ENCODE peak calls at places on chromosomes 5 and 9, in four cellular contexts. Q is GM23248, K is HCT116, S is PC-3. G is an unnamed sample.

GRCh38 chr9:133982971-133983720 is 9.0 kb downstream of the VAV2 start:
- DNase-seq in Q (no peak), K (no peak), S (no peak), G (no peak)

GRCh38 chr5:107516452-107517184 is 154.1 kb downstream of the EFNA5 start:
- DNase-seq in Q (no peak), K (no peak), S (no peak), G (no peak)

GRCh38 chr5:159319363-159319762 is 10.9 kb downstream of the IL12B start:
- DNase-seq in Q (no peak), K (no peak), S (no peak), G (no peak)

GRCh38 chr5:21817668-21818419 is 1035.3 kb downstream of the CDH12 start:
- DNase-seq in Q (peak), K (no peak), S (peak), G (no peak)

GRCh38 chr9:137620581-137620980 is 1.8 kb downstream of the EHMT1 start:
- DNase-seq in Q (no peak), K (no peak), S (no peak), G (no peak)

GRCh38 chr9:117494401-117495130 is 79.7 kb upstream of the ASTN2 start:
- DNase-seq in Q (no peak), K (no peak), S (no peak), G (no peak)

GRCh38 chr5:158634713-158635112 is 465.0 kb downstream of the EBF1 start:
- DNase-seq in Q (peak), K (no peak), S (no peak), G (peak)

GRCh38 chr9:138097501-138097991 is 220.0 kb downstream of the CACNA1B start:
- DNase-seq in Q (no peak), K (no peak), S (no peak), G (no peak)

GRCh38 chr9:88433583-88434240 is 45.5 kb downstream of the SPIN1 start:
- DNase-seq in Q (peak), K (no peak), S (peak), G (no peak)

GRCh38 chr5:148790545-148791333 is 35.7 kb upstream of the ADRB2 start:
- DNase-seq in Q (no peak), K (no peak), S (peak), G (no peak)

GRCh38 chr5:74250304-74251102 is 390.0 kb downstream of the ENC1 start:
- DNase-seq in Q (no peak), K (no peak), S (no peak), G (no peak)

GRCh38 chr5:96614110-96614691 is 48.0 kb upstream of the CAST start:
- DNase-seq in Q (peak), K (peak), S (peak), G (peak)
- TF ChIP-seq EZH2phosphoT487 in Q (peak), K (no peak), S (no peak), G (no peak)

DNA sequence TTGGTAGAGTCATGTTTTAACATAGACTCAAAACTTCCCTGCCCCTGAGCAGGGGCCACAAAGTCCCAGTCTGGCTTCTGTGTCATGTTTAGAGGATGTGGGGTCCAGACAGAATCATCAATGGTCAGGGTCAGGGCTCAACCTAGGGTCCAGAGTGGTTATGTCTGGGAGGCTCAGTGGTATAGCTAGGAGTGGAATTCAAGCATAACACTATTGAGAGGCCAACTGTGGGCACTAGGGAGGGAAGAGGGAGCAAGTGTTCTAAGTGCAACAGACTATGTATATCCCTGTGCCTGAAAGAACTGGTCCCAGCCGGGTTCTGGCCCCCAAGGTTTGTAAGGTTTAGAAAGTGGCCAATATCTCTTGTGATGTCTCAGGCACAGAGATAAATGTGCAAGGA is 14.1 kb downstream of the MYORG start:
- DNase-seq in Q (no peak), K (no peak), S (no peak), G (no peak)
- TF ChIP-seq EZH2phosphoT487 in Q (no peak), K (no peak), S (no peak), G (no peak)

GRCh38 chr9:99015448-99015847 is 71.7 kb downstream of the COL15A1 start:
- DNase-seq in Q (no peak), K (no peak), S (no peak), G (no peak)

GRCh38 chr9:99011161-99011709 is 67.5 kb downstream of the COL15A1 start:
- DNase-seq in Q (peak), K (no peak), S (peak), G (peak)

GRCh38 chr9:99013550-99013949 is 69.8 kb downstream of the COL15A1 start:
- DNase-seq in Q (no peak), K (no peak), S (peak), G (no peak)

GRCh38 chr9:99015890-99016289 is 72.2 kb downstream of the COL15A1 start:
- DNase-seq in Q (no peak), K (no peak), S (no peak), G (no peak)

GRCh38 chr9:99012957-99013512 is 69.3 kb downstream of the COL15A1 start:
- DNase-seq in Q (peak), K (no peak), S (no peak), G (no peak)
- TF ChIP-seq EZH2phosphoT487 in Q (no peak), K (no peak), S (no peak), G (no peak)

GRCh38 chr9:85524531-85524930 is 217.2 kb downstream of the AGTPBP1 start:
- DNase-seq in Q (no peak), K (no peak), S (no peak), G (no peak)
- TF ChIP-seq EZH2phosphoT487 in Q (no peak), K (no peak), S (no peak), G (no peak)

G was measured in neural progenitor cell.